ENCODE peak calls at places on chromosomes 11 and 22, in seven cellular contexts. V is fibroblast of lung, K is GM23248, R is left ventricle myocardium inferior, L is A549, N is psoas muscle, D is esophagus muscularis mucosa. S is an unnamed sample.

GRCh38 chr11:119800171-119800570 is 71.2 kb upstream of the NECTIN1 start:
- DNase-seq in V (peak; percentile 61), K (peak; percentile 37), R (no peak), L (no peak), N (no peak), D (no peak), S (no peak)

GRCh38 chr22:17085277-17086091 is 684 bp downstream of the IL17RA start:
- DNase-seq in V (peak; percentile 3), K (peak; percentile 68), R (peak; percentile 48), L (no peak), N (peak; percentile 66), D (no peak), S (peak; percentile 40)

GRCh38 chr22:35357883-35358621 is 22.8 kb upstream of the HMOX1 start:
- DNase-seq in V (peak; percentile 69), K (peak; percentile 75), R (no peak), L (peak; percentile 43), N (no peak), D (no peak), S (no peak)

GRCh38 chr22:32335471-32335870 is 22.2 kb upstream of the RFPL3 start:
- DNase-seq in V (no peak), K (no peak), R (no peak), L (no peak), N (no peak), D (no peak), S (no peak)

GRCh38 chr11:6618117-6619020 is 853 bp downstream of the TPP1 start:
- DNase-seq in V (peak; percentile 83), K (peak; percentile 90), R (no peak), L (no peak), N (no peak), D (no peak), S (peak; percentile 97)

GRCh38 chr11:96054870-96055705 is 131.2 kb upstream of the MTMR2 start:
- DNase-seq in V (peak; percentile 60), K (peak; percentile 66), R (no peak), L (peak; percentile 7), N (no peak), D (no peak), S (peak; percentile 67)

GRCh38 chr11:74257934-74258553 is 53.4 kb downstream of the P4HA3 start:
- DNase-seq in V (peak; percentile 61), K (peak; percentile 73), R (peak; percentile 55), L (no peak), N (peak; percentile 41), D (peak; percentile 91), S (no peak)

GRCh38 chr11:47460571-47461235 is 11.8 kb upstream of the RAPSN start:
- DNase-seq in V (peak; percentile 19), K (peak; percentile 40), R (no peak), L (no peak), N (no peak), D (no peak), S (no peak)

GRCh38 chr11:111403021-111403725 is 24.1 kb upstream of the POU2AF1 start:
- DNase-seq in V (no peak), K (no peak), R (no peak), L (no peak), N (no peak), D (no peak), S (no peak)

GRCh38 chr11:70481625-70482528 is 83.5 kb downstream of the CTTN start:
- DNase-seq in V (peak; percentile 82), K (peak; percentile 71), R (peak; percentile 48), L (peak; percentile 64), N (peak; percentile 74), D (no peak), S (peak; percentile 21)

DNA sequence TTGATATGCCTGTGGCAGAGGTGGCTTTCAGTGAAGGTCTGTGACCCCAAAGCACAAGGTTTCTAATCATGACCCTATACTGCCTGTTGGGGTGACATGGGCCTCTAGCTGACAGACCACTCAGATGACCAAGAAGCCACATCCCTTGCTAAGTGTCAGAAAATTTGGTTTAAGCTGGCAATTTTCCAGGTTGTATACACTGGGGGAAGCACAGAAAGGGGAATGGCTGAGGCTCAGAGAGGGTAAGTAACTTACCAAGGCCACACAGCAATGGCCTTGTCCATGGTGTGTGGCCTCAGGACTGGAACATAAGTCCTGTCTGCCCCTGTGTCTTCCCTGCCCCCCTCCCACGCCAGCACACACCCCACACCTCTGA is 66.9 kb upstream of the PRDM11 start:
- DNase-seq in V (no peak), K (no peak), R (no peak), L (no peak), N (no peak), D (no peak), S (no peak)
- H3K4me3 ChIP-seq in V (no peak overlapping the region), K (no peak overlapping the region), R (no peak overlapping the region), L (no peak overlapping the region), N (no peak overlapping the region), D (no peak overlapping the region), S (no peak overlapping the region)

GRCh38 chr11:34263462-34264186 is 94.2 kb downstream of the ABTB2 start:
- DNase-seq in V (peak; percentile 92), K (peak; percentile 83), R (peak; percentile 50), L (peak; percentile 62), N (peak; percentile 72), D (no peak), S (peak; percentile 22)
- H3K27ac ChIP-seq in V (no peak overlapping the region), K (no peak overlapping the region), R (peak overlapping the region; percentile 23), L (peak overlapping the region; percentile 32), N (no peak overlapping the region), D (no peak overlapping the region), S (no peak overlapping the region)

GRCh38 chr11:64245401-64245796 is 1.3 kb downstream of the PPP1R14B start:
- DNase-seq in V (no peak), K (no peak), R (no peak), L (no peak), N (peak; percentile 74), D (no peak), S (no peak)

GRCh38 chr11:64244107-64244506 is 2.6 kb downstream of the PPP1R14B start:
- DNase-seq in V (no peak), K (no peak), R (no peak), L (no peak), N (no peak), D (no peak), S (no peak)

GRCh38 chr11:64246874-64247728 is at the start of gene PPP1R14B:
- DNase-seq in V (peak; percentile 85), K (peak; percentile 94), R (peak; percentile 92), L (peak; percentile 84), N (peak; percentile 94), D (no peak), S (peak; percentile 94)

GRCh38 chr11:64244966-64245365 is 1.8 kb downstream of the PPP1R14B start:
- DNase-seq in V (no peak), K (no peak), R (no peak), L (no peak), N (no peak), D (no peak), S (no peak)

DNA sequence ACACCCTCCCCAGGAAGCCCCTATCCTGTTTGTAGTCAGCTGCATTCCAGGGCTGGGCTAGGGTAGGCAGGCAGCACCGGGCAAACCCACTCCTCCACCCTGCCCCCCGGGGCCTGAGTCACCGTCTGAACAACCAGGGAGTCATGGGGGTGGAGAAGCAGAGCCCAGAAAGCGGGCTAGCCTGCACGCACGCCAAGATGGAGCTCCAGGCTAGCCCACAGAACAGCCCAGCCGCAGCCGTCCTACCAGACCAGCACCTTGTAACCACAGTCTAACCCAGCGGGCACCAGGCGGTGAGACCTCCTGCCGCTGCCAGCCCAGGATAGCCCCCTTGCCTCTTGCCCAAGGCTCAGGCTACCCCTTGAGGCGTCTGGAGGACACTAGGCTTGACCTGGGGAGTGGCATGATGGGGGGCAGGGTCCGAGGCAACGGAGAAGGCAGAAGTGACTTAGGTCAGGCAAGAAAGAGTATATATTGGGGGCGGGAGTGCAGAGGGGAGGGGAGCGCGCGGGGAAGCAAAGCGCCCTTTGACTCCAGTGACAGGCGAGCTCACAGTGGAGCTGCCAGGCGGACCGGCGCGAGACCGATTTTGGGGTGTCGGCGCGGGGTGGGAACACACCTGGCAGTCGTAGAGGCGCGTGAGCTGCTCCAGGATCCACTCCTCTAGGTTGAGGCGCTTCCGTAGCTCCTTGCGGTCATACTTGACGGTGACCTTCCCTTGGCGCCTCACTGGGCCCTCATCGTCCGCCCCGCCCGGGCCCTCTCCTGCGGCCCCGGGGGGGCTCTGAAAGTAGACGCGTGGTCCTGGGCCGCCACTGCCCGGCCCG is 733 bp downstream of the PPP1R14B start:
- DNase-seq in V (peak; percentile 95), K (peak; percentile 98), R (peak; percentile 72), L (peak; percentile 88), N (peak; percentile 92), D (no peak), S (peak; percentile 93)
- H3K4me1 ChIP-seq in V (peaks cover 20% of the 10 kb centered on the region), K (peaks cover 10% of the 10 kb centered on the region), R (peaks cover 66% of the 10 kb centered on the region), L (peaks cover 45% of the 10 kb centered on the region), N (peaks cover 34% of the 10 kb centered on the region), D (peaks cover 62% of the 10 kb centered on the region), S (peaks cover 40% of the 10 kb centered on the region)

DNA sequence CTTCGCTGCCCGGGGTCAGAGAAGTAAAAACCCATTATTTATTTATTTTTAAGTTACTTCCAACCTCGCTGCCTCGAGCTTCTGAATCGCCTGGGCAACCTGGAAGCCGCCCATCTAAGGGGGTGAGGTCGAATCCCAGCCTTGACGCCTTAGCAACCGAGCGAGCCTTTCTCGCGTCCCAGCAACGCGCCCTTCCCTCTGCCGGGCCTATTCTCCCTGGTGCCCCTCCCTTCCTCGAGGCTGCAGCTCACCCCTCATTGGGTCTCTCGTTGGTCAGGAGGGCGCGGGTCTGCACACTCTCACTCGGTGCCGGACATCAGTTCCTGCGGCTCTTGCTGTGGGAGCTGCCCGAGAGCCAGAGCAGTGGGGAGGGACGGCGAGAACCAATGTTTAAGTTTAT is at the start of gene CCDC81:
- DNase-seq in V (peak; percentile 47), K (peak; percentile 33), R (no peak), L (no peak), N (no peak), D (no peak), S (no peak)
- H3K4me3 ChIP-seq in V (peak within 1 kb of the TSS; percentile 38), K (peak within 1 kb of the TSS; percentile 55), R (peak within 1 kb of the TSS; percentile 42), L (no peak within 1 kb of the TSS), N (peak within 1 kb of the TSS; percentile 6), D (peak within 1 kb of the TSS; percentile 21), S (peak within 1 kb of the TSS; percentile 72)

GRCh38 chr11:86559311-86559945 is 113.0 kb downstream of the ME3 start:
- DNase-seq in V (peak; percentile 89), K (peak; percentile 79), R (peak; percentile 47), L (no peak), N (no peak), D (peak; percentile 77), S (peak; percentile 87)
- H3K27ac ChIP-seq in V (peak overlapping the region; percentile 6), K (peak overlapping the region; percentile 50), R (peak overlapping the region; percentile 88), L (peak overlapping the region; percentile 43), N (peak overlapping the region; percentile 62), D (peak overlapping the region; percentile 66), S (peak overlapping the region; percentile 9)

DNA sequence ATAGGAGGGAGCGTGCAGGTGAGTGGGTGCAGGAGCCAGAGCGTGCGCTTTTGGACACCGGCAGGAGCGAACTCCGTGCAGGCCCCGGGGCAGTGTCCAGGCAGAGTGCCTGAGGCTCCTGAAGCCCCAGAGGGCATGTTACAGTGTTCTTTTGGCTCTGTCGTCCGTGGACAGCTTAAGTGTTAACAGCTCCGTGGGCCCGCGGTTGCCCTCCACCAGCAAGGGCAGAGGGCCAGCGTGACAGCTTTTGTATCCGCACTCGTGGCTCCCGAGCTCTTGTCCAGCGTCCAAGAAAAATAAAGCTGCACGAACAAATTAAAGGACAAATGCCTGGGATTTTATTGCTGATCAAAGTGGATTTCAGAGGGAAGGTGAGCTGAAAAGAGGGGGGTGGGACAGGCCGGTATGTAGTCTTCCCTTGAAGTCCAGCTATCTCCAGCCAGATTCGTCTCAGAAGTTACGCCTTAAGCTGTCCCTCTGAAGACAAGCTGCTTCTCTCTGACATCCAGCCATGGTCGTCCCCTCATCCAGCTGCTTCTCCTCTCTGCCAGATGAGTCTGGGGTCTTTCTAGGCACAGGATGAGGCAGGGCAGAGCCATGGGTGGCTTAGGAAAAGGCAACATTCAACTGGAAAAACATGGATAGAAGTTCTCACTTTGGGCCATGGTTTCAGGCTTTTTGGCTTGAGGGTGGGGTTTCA is 957 bp upstream of the TMEM109 start:
- DNase-seq in V (no peak), K (no peak), R (no peak), L (no peak), N (no peak), D (no peak), S (no peak)
- H3K4me1 ChIP-seq in V (peaks cover 5% of the 10 kb centered on the region), K (peaks cover 9% of the 10 kb centered on the region), R (peaks cover 72% of the 10 kb centered on the region), L (peaks cover 11% of the 10 kb centered on the region), N (peaks cover 44% of the 10 kb centered on the region), D (peaks cover 48% of the 10 kb centered on the region), S (peaks cover 17% of the 10 kb centered on the region)

GRCh38 chr11:21811572-21811971 is 381.3 kb upstream of the ANO5 start:
- DNase-seq in V (no peak), K (no peak), R (no peak), L (no peak), N (no peak), D (no peak), S (no peak)
- H3K4me3 ChIP-seq in V (no peak overlapping the region), K (no peak overlapping the region), R (no peak overlapping the region), L (no peak overlapping the region), N (no peak overlapping the region), D (no peak overlapping the region), S (no peak overlapping the region)

S was measured in mesenchymal stem cell.